ENCODE peak calls at places on chromosomes 7 and 10, in eight cellular contexts. One of them, this sample, is unnamed.

GRCh38 chr7:36535866-36536664 is 146.4 kb downstream of the ANLN start:
- DNase-seq in stomach: no peak
- DNase-seq in A549: no peak
- DNase-seq in upper lobe of left lung: no peak
- DNase-seq in ovary: no peak
- DNase-seq in K562: no peak
- DNase-seq in spleen: no peak
- DNase-seq in heart left ventricle: no peak
- DNase-seq in this sample: no peak

GRCh38 chr10:67114945-67115344 is 189.1 kb downstream of the LRRTM3 start:
- DNase-seq in stomach: no peak
- DNase-seq in A549: peak
- DNase-seq in upper lobe of left lung: no peak
- DNase-seq in ovary: no peak
- DNase-seq in K562: no peak
- DNase-seq in spleen: no peak
- DNase-seq in heart left ventricle: no peak
- DNase-seq in this sample: no peak

GRCh38 chr7:132192809-132193208 is 383.5 kb downstream of the PLXNA4 start:
- DNase-seq in stomach: no peak
- DNase-seq in A549: no peak
- DNase-seq in upper lobe of left lung: no peak
- DNase-seq in ovary: no peak
- DNase-seq in K562: no peak
- DNase-seq in spleen: no peak
- DNase-seq in heart left ventricle: no peak
- DNase-seq in this sample: no peak

GRCh38 chr7:65441010-65441409 is 67.4 kb downstream of the ZNF92 start:
- DNase-seq in stomach: no peak
- DNase-seq in A549: peak
- DNase-seq in upper lobe of left lung: no peak
- DNase-seq in ovary: no peak
- DNase-seq in K562: no peak
- DNase-seq in spleen: no peak
- DNase-seq in heart left ventricle: no peak
- DNase-seq in this sample: no peak

GRCh38 chr10:68895041-68895440 is 6.1 kb upstream of the DDX50 start:
- DNase-seq in stomach: no peak
- DNase-seq in A549: no peak
- DNase-seq in upper lobe of left lung: no peak
- DNase-seq in ovary: no peak
- DNase-seq in K562: no peak
- DNase-seq in spleen: no peak
- DNase-seq in heart left ventricle: no peak
- DNase-seq in this sample: no peak

GRCh38 chr7:116421298-116421697 is 78.2 kb upstream of the CAV2 start:
- DNase-seq in stomach: no peak
- DNase-seq in A549: peak
- DNase-seq in upper lobe of left lung: no peak
- DNase-seq in ovary: no peak
- DNase-seq in K562: no peak
- DNase-seq in spleen: no peak
- DNase-seq in heart left ventricle: no peak
- DNase-seq in this sample: no peak

GRCh38 chr7:150979706-150980390 is 1.7 kb upstream of the KCNH2 start:
- DNase-seq in stomach: no peak
- DNase-seq in A549: no peak
- DNase-seq in upper lobe of left lung: no peak
- DNase-seq in ovary: no peak
- DNase-seq in K562: no peak
- DNase-seq in spleen: no peak
- DNase-seq in heart left ventricle: no peak
- DNase-seq in this sample: no peak

GRCh38 chr10:97607076-97607635 is 17.6 kb downstream of the C10orf62 start:
- DNase-seq in stomach: no peak
- DNase-seq in A549: no peak
- DNase-seq in upper lobe of left lung: no peak
- DNase-seq in ovary: no peak
- DNase-seq in K562: no peak
- DNase-seq in spleen: no peak
- DNase-seq in heart left ventricle: no peak
- DNase-seq in this sample: no peak

GRCh38 chr7:92061154-92061553 is 73.1 kb downstream of the CYP51A1 start:
- DNase-seq in stomach: no peak
- DNase-seq in A549: no peak
- DNase-seq in upper lobe of left lung: no peak
- DNase-seq in ovary: no peak
- DNase-seq in K562: no peak
- DNase-seq in spleen: no peak
- DNase-seq in heart left ventricle: no peak
- DNase-seq in this sample: no peak

GRCh38 chr7:128728608-128729007 is 10.6 kb upstream of the CALU start:
- DNase-seq in stomach: no peak
- DNase-seq in A549: no peak
- DNase-seq in upper lobe of left lung: no peak
- DNase-seq in ovary: no peak
- DNase-seq in K562: no peak
- DNase-seq in spleen: no peak
- DNase-seq in heart left ventricle: no peak
- DNase-seq in this sample: no peak

GRCh38 chr10:5071411-5072198 is 22.6 kb upstream of the AKR1C3 start:
- DNase-seq in stomach: peak
- DNase-seq in A549: peak
- DNase-seq in upper lobe of left lung: peak
- DNase-seq in ovary: peak
- DNase-seq in K562: peak
- DNase-seq in spleen: no peak
- DNase-seq in heart left ventricle: peak
- DNase-seq in this sample: no peak

GRCh38 chr10:119543814-119544642 is 1.5 kb upstream of the RGS10 start:
- DNase-seq in stomach: no peak
- DNase-seq in A549: no peak
- DNase-seq in upper lobe of left lung: no peak
- DNase-seq in ovary: no peak
- DNase-seq in K562: no peak
- DNase-seq in spleen: no peak
- DNase-seq in heart left ventricle: no peak
- DNase-seq in this sample: no peak

GRCh38 chr10:88289342-88289741 is 293.8 kb downstream of the RNLS start:
- DNase-seq in stomach: no peak
- DNase-seq in A549: no peak
- DNase-seq in upper lobe of left lung: no peak
- DNase-seq in ovary: no peak
- DNase-seq in K562: no peak
- DNase-seq in spleen: no peak
- DNase-seq in heart left ventricle: no peak
- DNase-seq in this sample: no peak

GRCh38 chr7:29005829-29006228 is 47.7 kb upstream of the TRIL start:
- DNase-seq in stomach: no peak
- DNase-seq in A549: peak
- DNase-seq in upper lobe of left lung: no peak
- DNase-seq in ovary: no peak
- DNase-seq in K562: no peak
- DNase-seq in spleen: no peak
- DNase-seq in heart left ventricle: no peak
- DNase-seq in this sample: no peak

GRCh38 chr10:78656397-78656796 is 412.4 kb upstream of the ZMIZ1 start:
- DNase-seq in stomach: no peak
- DNase-seq in A549: no peak
- DNase-seq in upper lobe of left lung: no peak
- DNase-seq in ovary: no peak
- DNase-seq in K562: no peak
- DNase-seq in spleen: no peak
- DNase-seq in heart left ventricle: no peak
- DNase-seq in this sample: no peak

DNA sequence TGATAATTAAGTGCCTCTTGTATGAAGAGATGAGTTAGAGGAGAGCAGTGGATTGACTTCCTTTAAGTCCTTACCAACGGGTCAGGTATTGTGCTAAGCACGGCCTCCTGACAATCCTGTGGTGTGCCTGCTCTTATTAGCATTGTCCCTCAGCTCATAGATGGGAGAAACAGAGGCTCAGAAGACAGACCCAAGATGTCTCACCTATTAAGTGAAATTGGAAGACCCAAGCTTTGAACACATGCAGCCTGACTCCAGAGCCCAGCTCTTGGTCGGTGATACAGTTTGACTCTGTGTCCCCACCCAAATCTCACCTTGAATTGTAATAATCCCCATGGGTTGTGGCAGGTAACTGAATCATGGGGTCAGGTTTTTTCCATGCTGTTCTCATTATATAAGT is 53.8 kb downstream of the CCDC3 start:
- DNase-seq in stomach: no peak
- DNase-seq in A549: no peak
- DNase-seq in upper lobe of left lung: no peak
- DNase-seq in ovary: no peak
- DNase-seq in K562: no peak
- DNase-seq in spleen: no peak
- DNase-seq in heart left ventricle: no peak
- DNase-seq in this sample: peak
- TF ChIP-seq POLR2A in stomach: no peak
- TF ChIP-seq POLR2A in A549: no peak
- TF ChIP-seq POLR2A in upper lobe of left lung: no peak
- TF ChIP-seq POLR2A in ovary: no peak
- TF ChIP-seq POLR2A in K562: no peak
- TF ChIP-seq POLR2A in spleen: no peak
- TF ChIP-seq POLR2A in heart left ventricle: no peak
- TF ChIP-seq POLR2A in this sample: no peak

GRCh38 chr7:90309872-90310271 is 11.2 kb downstream of the FAM237B start:
- DNase-seq in stomach: no peak
- DNase-seq in A549: no peak
- DNase-seq in upper lobe of left lung: no peak
- DNase-seq in ovary: no peak
- DNase-seq in K562: no peak
- DNase-seq in spleen: no peak
- DNase-seq in heart left ventricle: no peak
- DNase-seq in this sample: no peak
- TF ChIP-seq CTCF in stomach: no peak
- TF ChIP-seq CTCF in A549: no peak
- TF ChIP-seq CTCF in upper lobe of left lung: no peak
- TF ChIP-seq CTCF in ovary: no peak
- TF ChIP-seq CTCF in K562: no peak
- TF ChIP-seq CTCF in spleen: no peak
- TF ChIP-seq CTCF in heart left ventricle: no peak
- TF ChIP-seq CTCF in this sample: no peak

GRCh38 chr7:103795112-103795511 is 194.3 kb downstream of the RELN start:
- DNase-seq in stomach: no peak
- DNase-seq in A549: no peak
- DNase-seq in upper lobe of left lung: no peak
- DNase-seq in ovary: no peak
- DNase-seq in K562: no peak
- DNase-seq in spleen: no peak
- DNase-seq in heart left ventricle: no peak
- DNase-seq in this sample: no peak

GRCh38 chr7:103797647-103798307 is 191.7 kb downstream of the RELN start:
- DNase-seq in stomach: no peak
- DNase-seq in A549: no peak
- DNase-seq in upper lobe of left lung: no peak
- DNase-seq in ovary: no peak
- DNase-seq in K562: no peak
- DNase-seq in spleen: no peak
- DNase-seq in heart left ventricle: no peak
- DNase-seq in this sample: no peak

GRCh38 chr7:103796296-103796962 is 193.0 kb downstream of the RELN start:
- DNase-seq in stomach: no peak
- DNase-seq in A549: no peak
- DNase-seq in upper lobe of left lung: no peak
- DNase-seq in ovary: no peak
- DNase-seq in K562: no peak
- DNase-seq in spleen: no peak
- DNase-seq in heart left ventricle: no peak
- DNase-seq in this sample: no peak

GRCh38 chr7:103794424-103794823 is 195.0 kb downstream of the RELN start:
- DNase-seq in stomach: no peak
- DNase-seq in A549: no peak
- DNase-seq in upper lobe of left lung: no peak
- DNase-seq in ovary: no peak
- DNase-seq in K562: no peak
- DNase-seq in spleen: no peak
- DNase-seq in heart left ventricle: no peak
- DNase-seq in this sample: no peak

DNA sequence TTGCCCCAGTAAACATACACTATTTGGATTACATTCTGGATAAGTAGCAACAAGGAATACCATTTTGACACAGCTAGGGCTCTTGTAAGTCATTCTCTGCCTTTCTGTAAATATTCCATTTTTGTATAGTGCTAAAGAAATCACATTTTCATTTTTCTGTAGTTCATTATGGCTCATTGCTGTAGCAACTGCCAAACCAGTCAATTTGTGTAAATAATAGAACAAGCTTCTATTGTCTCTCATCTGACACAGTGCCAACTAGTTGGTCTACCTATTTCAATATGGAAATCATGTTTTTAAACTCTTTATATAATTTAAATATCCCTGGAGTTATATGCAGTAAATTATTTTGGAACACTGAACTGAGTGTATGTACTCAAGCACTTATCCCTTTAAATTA is 193.7 kb downstream of the RELN start:
- DNase-seq in stomach: no peak
- DNase-seq in A549: no peak
- DNase-seq in upper lobe of left lung: no peak
- DNase-seq in ovary: no peak
- DNase-seq in K562: no peak
- DNase-seq in spleen: no peak
- DNase-seq in heart left ventricle: no peak
- DNase-seq in this sample: no peak
- TF ChIP-seq POLR2A in stomach: no peak
- TF ChIP-seq POLR2A in A549: no peak
- TF ChIP-seq POLR2A in upper lobe of left lung: no peak
- TF ChIP-seq POLR2A in ovary: no peak
- TF ChIP-seq POLR2A in K562: no peak
- TF ChIP-seq POLR2A in spleen: no peak
- TF ChIP-seq POLR2A in heart left ventricle: no peak
- TF ChIP-seq POLR2A in this sample: no peak

DNA sequence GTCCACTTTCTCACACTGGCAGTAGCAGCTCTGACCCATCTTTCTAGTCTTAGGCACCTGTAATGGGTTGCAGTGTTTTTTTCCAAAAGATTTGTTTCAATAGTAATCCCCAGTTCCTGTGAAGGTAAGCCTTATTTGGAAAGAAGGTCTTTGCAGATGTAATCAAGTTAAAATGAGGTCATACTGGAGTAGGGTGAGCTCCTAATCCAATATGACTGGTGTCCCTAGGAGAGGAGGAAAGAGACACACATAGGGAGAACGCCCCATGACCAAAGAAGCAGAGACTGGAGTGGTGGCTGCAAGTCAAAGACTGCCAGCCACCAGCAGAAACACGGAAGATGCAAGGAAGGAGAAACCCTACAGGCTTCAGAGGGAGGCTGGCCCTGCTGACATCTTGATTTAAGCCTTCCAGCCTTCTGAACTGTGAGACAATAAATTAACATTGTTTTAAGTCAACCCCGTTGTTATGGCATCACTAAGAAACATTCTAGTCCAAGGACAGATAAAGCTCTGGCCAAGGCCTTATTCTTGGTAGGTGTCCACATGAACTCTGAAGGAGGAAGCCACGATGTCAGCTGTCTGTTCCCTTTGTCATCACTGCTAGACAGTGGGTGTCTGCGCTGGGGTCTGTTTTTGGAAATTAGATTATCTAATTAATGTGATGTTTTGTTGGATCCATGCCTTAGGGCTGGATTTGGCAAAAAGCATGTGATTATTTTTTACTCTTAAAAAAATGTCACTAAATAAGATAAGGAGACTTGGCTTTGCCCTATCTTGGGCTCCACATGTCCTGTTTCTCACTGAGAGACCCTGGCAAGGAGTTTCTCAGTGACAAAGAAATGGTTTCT is 214.9 kb downstream of the KCNMA1 start:
- DNase-seq in stomach: no peak
- DNase-seq in A549: no peak
- DNase-seq in upper lobe of left lung: no peak
- DNase-seq in ovary: no peak
- DNase-seq in K562: no peak
- DNase-seq in spleen: no peak
- DNase-seq in heart left ventricle: no peak
- DNase-seq in this sample: no peak
- TF ChIP-seq CTCF in stomach: no peak
- TF ChIP-seq CTCF in A549: no peak
- TF ChIP-seq CTCF in upper lobe of left lung: no peak
- TF ChIP-seq CTCF in ovary: no peak
- TF ChIP-seq CTCF in K562: no peak
- TF ChIP-seq CTCF in spleen: no peak
- TF ChIP-seq CTCF in heart left ventricle: no peak
- TF ChIP-seq CTCF in this sample: no peak